ENCODE peak calls at places on chromosomes 12 and 14, in eight cellular contexts. V, R, M, A, X, D, Q and S are unnamed samples.

GRCh38 chr12:93002278-93003054 is 73.4 kb upstream of the EEA1 start:
- DNase-seq in V (no peak), R (no peak), M (peak), A (no peak), X (peak), D (no peak), Q (no peak), S (no peak)

GRCh38 chr12:95218164-95218851 is 701 bp downstream of the VEZT start:
- DNase-seq in V (no peak), R (no peak), M (no peak), A (peak), X (peak), D (no peak), Q (peak), S (peak)

GRCh38 chr14:34014936-34015335 is 64.1 kb upstream of the EGLN3 start:
- DNase-seq in V (no peak), R (no peak), M (no peak), A (no peak), X (no peak), D (no peak), Q (no peak), S (no peak)

GRCh38 chr12:107399061-107399460 is 286.5 kb upstream of the PWP1 start:
- DNase-seq in V (no peak), R (no peak), M (no peak), A (no peak), X (no peak), D (no peak), Q (no peak), S (no peak)

GRCh38 chr14:90368946-90369721 is 27.7 kb upstream of the CALM1 start:
- DNase-seq in V (peak), R (no peak), M (no peak), A (no peak), X (peak), D (no peak), Q (no peak), S (no peak)

GRCh38 chr14:20632831-20633771 is 8.4 kb downstream of the OR6S1 start:
- DNase-seq in V (peak), R (peak), M (peak), A (no peak), X (peak), D (peak), Q (peak), S (no peak)

GRCh38 chr14:23136566-23137133 is 17.6 kb upstream of the CEBPE start:
- DNase-seq in V (no peak), R (no peak), M (no peak), A (no peak), X (no peak), D (no peak), Q (no peak), S (no peak)

GRCh38 chr14:99773496-99774203 is 19.6 kb upstream of the EML1 start:
- DNase-seq in V (no peak), R (no peak), M (no peak), A (no peak), X (no peak), D (no peak), Q (no peak), S (no peak)

GRCh38 chr12:21451529-21451928 is 14.1 kb downstream of the PYROXD1 start:
- DNase-seq in V (no peak), R (no peak), M (no peak), A (no peak), X (no peak), D (no peak), Q (no peak), S (no peak)

GRCh38 chr14:64391986-64392385 is 3.8 kb downstream of the MTHFD1 start:
- DNase-seq in V (no peak), R (no peak), M (no peak), A (no peak), X (no peak), D (no peak), Q (no peak), S (no peak)

GRCh38 chr14:74476607-74477006 is 16.5 kb downstream of the NPC2 start:
- DNase-seq in V (no peak), R (no peak), M (no peak), A (no peak), X (no peak), D (no peak), Q (no peak), S (no peak)

GRCh38 chr12:23337213-23337612 is 612.3 kb downstream of the SOX5 start:
- DNase-seq in V (no peak), R (no peak), M (no peak), A (no peak), X (no peak), D (no peak), Q (no peak), S (no peak)

GRCh38 chr12:52646613-52647012 is 5.4 kb downstream of the KRT2 start:
- DNase-seq in V (no peak), R (no peak), M (no peak), A (no peak), X (no peak), D (no peak), Q (no peak), S (no peak)

GRCh38 chr12:106247731-106248176 is at the start of gene CKAP4:
- DNase-seq in V (peak), R (peak), M (peak), A (no peak), X (peak), D (peak), Q (peak), S (peak)

GRCh38 chr14:81170829-81171195 is 49.9 kb downstream of the GTF2A1 start:
- DNase-seq in V (no peak), R (no peak), M (no peak), A (no peak), X (no peak), D (no peak), Q (no peak), S (no peak)